ENCODE peak calls at places on chromosomes 3 and 15, in four cellular contexts. Y, A, G and D are unnamed samples.

GRCh38 chr3:150357140-150357539 is 51.0 kb upstream of the TSC22D2 start:
- DNase-seq in Y (no peak), A (no peak), G (no peak), D (no peak)

GRCh38 chr15:42066764-42067415 is 27.5 kb downstream of the PLA2G4D start:
- DNase-seq in Y (no peak), A (no peak), G (no peak), D (no peak)

GRCh38 chr3:141410861-141411771 is 42.8 kb downstream of the ZBTB38 start:
- DNase-seq in Y (no peak), A (peak), G (no peak), D (no peak)

GRCh38 chr3:15633159-15633558 is 31.6 kb downstream of the BTD start:
- DNase-seq in Y (no peak), A (no peak), G (no peak), D (no peak)

GRCh38 chr15:59894835-59895234 is 109.3 kb upstream of the FOXB1 start:
- DNase-seq in Y (no peak), A (peak), G (no peak), D (no peak)

GRCh38 chr15:60004846-60005351 is 788 bp downstream of the FOXB1 start:
- DNase-seq in Y (no peak), A (peak), G (no peak), D (no peak)

GRCh38 chr15:40695469-40695910 is 516 bp downstream of the RAD51 start:
- DNase-seq in Y (peak), A (peak), G (no peak), D (no peak)

GRCh38 chr15:88529021-88529630 is 17.4 kb downstream of the DET1 start:
- DNase-seq in Y (no peak), A (peak), G (no peak), D (no peak)

GRCh38 chr3:123344941-123345594 is 103.8 kb downstream of the ADCY5 start:
- DNase-seq in Y (no peak), A (no peak), G (peak), D (no peak)

GRCh38 chr3:16378920-16379319 is 113.9 kb downstream of the OXNAD1 start:
- DNase-seq in Y (no peak), A (peak), G (no peak), D (no peak)

GRCh38 chr3:155302891-155303290 is 9.4 kb upstream of the STRIT1 start:
- DNase-seq in Y (no peak), A (no peak), G (no peak), D (no peak)

GRCh38 chr3:4826237-4827100 is 152.8 kb upstream of the BHLHE40 start:
- DNase-seq in Y (peak), A (no peak), G (peak), D (no peak)

GRCh38 chr3:106765342-106765741 is 611.9 kb upstream of the CCDC54 start:
- DNase-seq in Y (no peak), A (peak), G (no peak), D (no peak)

GRCh38 chr3:151875759-151876158 is 2.3 kb downstream of the SUCNR1 start:
- DNase-seq in Y (no peak), A (no peak), G (no peak), D (no peak)

GRCh38 chr3:195565716-195566115 is 18.0 kb downstream of the APOD start:
- DNase-seq in Y (no peak), A (no peak), G (no peak), D (no peak)

GRCh38 chr3:13424865-13425605 is 4.9 kb upstream of the NUP210 start:
- DNase-seq in Y (no peak), A (no peak), G (no peak), D (no peak)

GRCh38 chr15:27358751-27359434 is 387.9 kb downstream of the GABRG3 start:
- DNase-seq in Y (no peak), A (no peak), G (no peak), D (no peak)

GRCh38 chr3:131053021-131053420 is 26.3 kb downstream of the NEK11 start:
- DNase-seq in Y (no peak), A (peak), G (no peak), D (no peak)

GRCh38 chr3:63135362-63135761 is 142.7 kb upstream of the SYNPR start:
- DNase-seq in Y (no peak), A (peak), G (no peak), D (no peak)

GRCh38 chr3:192130534-192131132 is 596.7 kb downstream of the FGF12 start:
- DNase-seq in Y (peak), A (peak), G (peak), D (peak)

DNA sequence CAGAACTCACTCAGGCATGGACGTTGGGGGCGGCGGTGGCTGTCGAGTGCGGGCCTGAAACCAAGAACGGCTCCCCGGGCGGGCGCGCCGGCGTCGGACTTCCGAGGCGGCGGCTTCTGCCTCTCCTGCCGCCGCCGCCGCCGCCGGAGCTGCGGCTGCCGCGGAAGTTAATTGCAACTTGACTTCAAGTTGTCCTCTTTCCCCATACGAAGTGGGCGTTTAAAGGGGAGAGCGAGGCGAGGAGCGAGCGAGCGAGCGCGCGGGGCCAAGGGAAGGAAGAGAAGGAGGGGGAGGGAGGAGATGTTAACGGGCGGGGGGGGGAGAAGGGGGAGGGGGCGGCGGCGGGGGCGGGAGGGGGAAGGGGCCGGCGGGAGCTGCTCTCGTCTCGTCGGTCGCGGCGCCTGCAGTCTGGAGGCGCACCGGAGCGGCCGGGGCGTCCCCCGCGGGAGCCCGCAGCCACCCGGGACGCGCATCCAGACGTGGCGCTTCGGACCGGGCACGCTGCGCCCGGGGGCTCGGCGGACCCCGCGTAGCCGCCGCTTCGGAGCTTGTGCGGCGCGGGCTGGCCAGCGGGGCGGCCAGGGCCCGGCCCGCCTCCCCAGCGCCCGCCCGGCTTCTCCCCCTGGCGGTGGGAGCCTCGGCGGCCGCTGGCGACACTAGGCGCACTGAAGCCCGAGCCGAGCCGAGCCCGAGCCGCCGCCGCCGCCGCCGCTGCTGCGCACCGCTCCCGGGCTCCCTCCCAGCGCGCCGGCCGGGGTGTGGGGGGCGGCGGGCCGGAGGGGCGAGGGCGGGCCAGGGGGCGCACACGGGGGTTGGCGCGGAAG is 19.7 kb upstream of the SATB1 start:
- DNase-seq in Y (peak), A (peak), G (peak), D (no peak)
- TF ChIP-seq CTCF in Y (peak), A (peak), G (peak), D (no peak)

GRCh38 chr3:45441570-45442313 is 53.4 kb downstream of the LARS2 start:
- DNase-seq in Y (no peak), A (no peak), G (no peak), D (peak)

GRCh38 chr3:45440562-45440961 is 52.2 kb downstream of the LARS2 start:
- DNase-seq in Y (no peak), A (no peak), G (no peak), D (no peak)

GRCh38 chr3:45434996-45435395 is 46.6 kb downstream of the LARS2 start:
- DNase-seq in Y (no peak), A (peak), G (no peak), D (no peak)

GRCh38 chr3:45435961-45436360 is 47.6 kb downstream of the LARS2 start:
- DNase-seq in Y (no peak), A (peak), G (no peak), D (no peak)

GRCh38 chr3:45437388-45437787 is 49.0 kb downstream of the LARS2 start:
- DNase-seq in Y (no peak), A (no peak), G (no peak), D (no peak)
- H3K4me3 ChIP-seq in Y (no peak), A (no peak), G (no peak), D (no peak)

GRCh38 chr3:128567705-128568356 is 74.8 kb upstream of the GATA2 start:
- DNase-seq in Y (no peak), A (no peak), G (no peak), D (no peak)
- TF ChIP-seq CTCF in Y (no peak), A (peak), G (no peak), D (no peak)

DNA sequence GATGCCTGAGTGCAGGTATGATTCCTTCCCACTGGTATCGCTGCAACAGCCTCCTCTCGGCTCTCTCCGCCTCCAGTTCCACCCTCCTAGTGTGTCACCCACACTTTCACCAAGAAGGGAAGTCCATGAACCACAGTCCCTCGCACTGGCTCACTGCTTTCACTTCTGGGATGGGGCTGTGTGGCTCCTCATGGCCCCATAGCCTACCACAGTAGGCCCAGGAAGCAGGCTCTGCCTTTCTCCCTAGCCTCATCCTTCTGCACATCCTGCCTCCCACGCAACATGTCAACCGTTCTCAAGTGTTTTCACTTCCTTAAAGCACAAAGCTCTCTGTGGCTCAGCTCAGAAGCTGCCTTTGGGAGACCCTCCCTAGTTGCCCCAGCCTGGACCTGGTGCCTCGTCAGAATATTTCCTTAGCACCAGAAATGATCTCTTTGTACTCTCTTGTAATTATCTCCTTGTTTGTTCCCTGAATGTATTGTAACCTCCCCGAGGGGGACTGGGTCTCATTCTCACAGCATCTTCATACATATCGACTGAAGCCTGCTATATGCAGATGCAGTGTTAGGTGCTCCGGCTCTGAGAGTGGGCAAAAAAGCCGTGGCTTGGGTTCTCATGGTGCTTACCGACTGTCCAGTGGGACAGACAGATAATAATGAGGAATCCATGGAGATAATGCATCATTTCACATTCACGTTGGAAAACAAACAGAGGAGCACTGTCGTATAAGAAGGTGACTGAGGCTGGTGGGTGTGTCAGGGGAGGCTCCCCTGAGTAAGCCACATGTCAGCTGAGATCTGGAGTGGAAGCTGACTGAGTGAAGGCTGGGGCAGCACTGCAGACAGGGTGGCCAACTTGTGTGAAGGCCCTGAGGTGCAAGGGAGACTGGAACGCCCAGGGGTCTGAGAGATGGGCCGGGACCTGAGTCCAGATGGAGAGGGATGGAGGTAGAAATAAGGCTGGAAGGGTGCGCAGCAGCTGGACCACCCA is 107.1 kb downstream of the DGKG start:
- DNase-seq in Y (no peak), A (peak), G (no peak), D (no peak)
- H3K4me3 ChIP-seq in Y (no peak), A (no peak), G (no peak), D (no peak)